ENCODE peak calls at places on chromosomes 6 and 20, in six cellular contexts. R is OCI-LY7, J is cardiac fibroblast, E is transverse colon, N is uterus, Y is IMR-90. G is an unnamed sample.

GRCh38 chr6:141848029-141848890 is 284.5 kb upstream of the GJE1 start:
- DNase-seq in R (no peak), J (peak), E (peak), N (no peak), Y (peak), G (no peak)

GRCh38 chr6:88599561-88599960 is 363.9 kb downstream of the RNGTT start:
- DNase-seq in R (peak), J (no peak), E (peak), N (no peak), Y (no peak), G (no peak)

GRCh38 chr6:6556738-6557503 is 31.6 kb upstream of the LY86 start:
- DNase-seq in R (peak), J (peak), E (peak), N (no peak), Y (peak), G (no peak)

GRCh38 chr6:86856937-86857563 is 80.3 kb upstream of the HTR1E start:
- DNase-seq in R (peak), J (peak), E (peak), N (no peak), Y (peak), G (peak)

GRCh38 chr6:53382421-53382820 is 33.7 kb upstream of the ELOVL5 start:
- DNase-seq in R (no peak), J (no peak), E (no peak), N (no peak), Y (no peak), G (no peak)

GRCh38 chr20:24961384-24962181 is 12.5 kb downstream of the CST7 start:
- DNase-seq in R (no peak), J (no peak), E (no peak), N (no peak), Y (no peak), G (no peak)

GRCh38 chr20:36271639-36272546 is 34.2 kb upstream of the DLGAP4 start:
- DNase-seq in R (no peak), J (no peak), E (no peak), N (no peak), Y (no peak), G (no peak)

GRCh38 chr6:42260972-42261371 is 43.3 kb upstream of the MRPS10 start:
- DNase-seq in R (peak), J (peak), E (peak), N (peak), Y (no peak), G (no peak)

GRCh38 chr6:90065173-90065572 is 170.9 kb downstream of the GJA10 start:
- DNase-seq in R (no peak), J (no peak), E (no peak), N (no peak), Y (no peak), G (no peak)

GRCh38 chr20:43949741-43950618 is 35.3 kb downstream of the TOX2 start:
- DNase-seq in R (peak), J (no peak), E (peak), N (no peak), Y (no peak), G (no peak)

GRCh38 chr20:57167971-57168693 is 98.3 kb downstream of the BMP7 start:
- DNase-seq in R (no peak), J (no peak), E (no peak), N (no peak), Y (no peak), G (no peak)

GRCh38 chr6:87832025-87832825 is 130.2 kb upstream of the AKIRIN2 start:
- DNase-seq in R (peak), J (peak), E (no peak), N (no peak), Y (peak), G (peak)

GRCh38 chr20:39395478-39396291 is 433.5 kb downstream of the DHX35 start:
- DNase-seq in R (no peak), J (no peak), E (no peak), N (no peak), Y (no peak), G (no peak)

GRCh38 chr6:46347669-46348068 is 143.6 kb downstream of the RCAN2 start:
- DNase-seq in R (no peak), J (peak), E (no peak), N (no peak), Y (no peak), G (no peak)

GRCh38 chr6:127484207-127484858 is 25.1 kb upstream of the KIAA0408 start:
- DNase-seq in R (peak), J (peak), E (no peak), N (no peak), Y (peak), G (peak)

GRCh38 chr6:6661684-6662083 is 73.2 kb downstream of the LY86 start:
- DNase-seq in R (no peak), J (peak), E (peak), N (no peak), Y (peak), G (no peak)

GRCh38 chr20:63312268-63312667 is 19.3 kb downstream of the COL20A1 start:
- DNase-seq in R (no peak), J (no peak), E (no peak), N (no peak), Y (no peak), G (no peak)

GRCh38 chr6:68427630-68428029 is 207.5 kb upstream of the ADGRB3 start:
- DNase-seq in R (no peak), J (peak), E (no peak), N (no peak), Y (peak), G (no peak)

GRCh38 chr20:9161308-9161707 is 92.4 kb downstream of the PLCB4 start:
- DNase-seq in R (no peak), J (no peak), E (no peak), N (no peak), Y (no peak), G (no peak)

GRCh38 chr6:136508701-136509387 is 41.4 kb downstream of the MAP7 start:
- DNase-seq in R (no peak), J (no peak), E (no peak), N (no peak), Y (no peak), G (no peak)

GRCh38 chr6:75266716-75267291 is 17.8 kb downstream of the TMEM30A start:
- DNase-seq in R (peak), J (peak), E (no peak), N (no peak), Y (peak), G (peak)

GRCh38 chr20:58150772-58151171 is 77.7 kb downstream of the ANKRD60 start:
- DNase-seq in R (no peak), J (no peak), E (peak), N (no peak), Y (no peak), G (no peak)

GRCh38 chr20:23782366-23782983 is 31.7 kb upstream of the CST1 start:
- DNase-seq in R (peak), J (peak), E (no peak), N (no peak), Y (peak), G (no peak)

GRCh38 chr6:153108320-153108719 is 22.8 kb downstream of the RGS17 start:
- DNase-seq in R (no peak), J (peak), E (no peak), N (no peak), Y (no peak), G (no peak)

GRCh38 chr6:134593887-134594286 is 276.0 kb upstream of the SGK1 start:
- DNase-seq in R (no peak), J (no peak), E (no peak), N (no peak), Y (no peak), G (no peak)

GRCh38 chr20:37386505-37387201 is 40.7 kb downstream of the SRC start:
- DNase-seq in R (no peak), J (no peak), E (no peak), N (no peak), Y (no peak), G (no peak)

GRCh38 chr6:21504790-21505189 is 88.8 kb upstream of the SOX4 start:
- DNase-seq in R (no peak), J (no peak), E (no peak), N (no peak), Y (no peak), G (no peak)

GRCh38 chr6:166423781-166424180 is 41.0 kb upstream of the MPC1 start:
- DNase-seq in R (no peak), J (no peak), E (no peak), N (no peak), Y (no peak), G (no peak)

GRCh38 chr6:128929869-128930268 is 46.9 kb downstream of the LAMA2 start:
- DNase-seq in R (no peak), J (no peak), E (no peak), N (no peak), Y (no peak), G (no peak)

GRCh38 chr20:24648919-24649318 is 179.5 kb downstream of the SYNDIG1 start:
- DNase-seq in R (no peak), J (no peak), E (no peak), N (no peak), Y (no peak), G (no peak)

DNA sequence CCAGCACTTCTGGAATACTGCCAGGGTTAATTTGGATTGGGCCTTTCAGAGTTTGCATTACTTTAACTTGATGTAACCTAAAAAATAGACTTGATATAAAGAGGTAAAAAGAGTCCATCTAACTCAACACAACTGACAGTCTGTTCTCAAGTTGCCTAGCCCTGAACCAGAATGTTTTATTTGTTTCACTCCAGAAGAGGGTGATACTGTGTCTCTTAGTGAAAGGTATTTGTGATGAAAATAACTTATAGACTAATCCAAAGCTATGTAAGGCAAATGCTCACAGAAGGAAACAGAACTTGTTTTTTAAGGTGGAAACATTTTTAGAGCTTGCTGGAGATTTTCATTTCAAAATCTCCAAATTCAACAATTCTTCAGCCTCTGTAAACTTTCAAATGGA is 469.1 kb upstream of the RUNX2 start:
- DNase-seq in R (no peak), J (peak), E (no peak), N (no peak), Y (no peak), G (no peak)
- TF ChIP-seq CTCF in R (no peak), J (peak), E (no peak), N (no peak), Y (no peak), G (no peak)

GRCh38 chr6:96834070-96834469 is 3.2 kb downstream of the GPR63 start:
- DNase-seq in R (no peak), J (no peak), E (no peak), N (no peak), Y (no peak), G (no peak)

GRCh38 chr6:96836579-96837137 is 619 bp downstream of the GPR63 start:
- DNase-seq in R (no peak), J (peak), E (no peak), N (peak), Y (peak), G (no peak)

GRCh38 chr6:96841241-96841824 is 4.1 kb upstream of the GPR63 start:
- DNase-seq in R (no peak), J (no peak), E (no peak), N (no peak), Y (no peak), G (peak)

GRCh38 chr6:96832780-96833179 is 4.5 kb downstream of the GPR63 start:
- DNase-seq in R (no peak), J (no peak), E (no peak), N (no peak), Y (no peak), G (no peak)

GRCh38 chr6:96837138-96837971 is at the start of gene GPR63:
- DNase-seq in R (peak), J (peak), E (peak), N (peak), Y (peak), G (peak)
- TF ChIP-seq CTCF in R (no peak), J (no peak), E (no peak), N (no peak), Y (no peak), G (peak)

GRCh38 chr6:43800746-43801488 is 30.9 kb downstream of the VEGFA start:
- DNase-seq in R (no peak), J (no peak), E (no peak), N (no peak), Y (no peak), G (no peak)
- TF ChIP-seq CTCF in R (peak), J (peak), E (no peak), N (no peak), Y (no peak), G (peak)

GRCh38 chr6:34074064-34074739 is 71.7 kb downstream of the GRM4 start:
- DNase-seq in R (no peak), J (no peak), E (no peak), N (no peak), Y (no peak), G (no peak)
- TF ChIP-seq CTCF in R (no peak), J (no peak), E (no peak), N (no peak), Y (no peak), G (no peak)

GRCh38 chr6:131779304-131779703 is 28.5 kb upstream of the ENPP1 start:
- DNase-seq in R (no peak), J (no peak), E (no peak), N (no peak), Y (no peak), G (no peak)

GRCh38 chr6:131781717-131782116 is 26.1 kb upstream of the ENPP1 start:
- DNase-seq in R (no peak), J (no peak), E (no peak), N (no peak), Y (no peak), G (no peak)

GRCh38 chr6:131780600-131780999 is 27.2 kb upstream of the ENPP1 start:
- DNase-seq in R (no peak), J (no peak), E (no peak), N (no peak), Y (no peak), G (no peak)

GRCh38 chr6:131784561-131784960 is 23.3 kb upstream of the ENPP1 start:
- DNase-seq in R (no peak), J (no peak), E (no peak), N (no peak), Y (no peak), G (no peak)

DNA sequence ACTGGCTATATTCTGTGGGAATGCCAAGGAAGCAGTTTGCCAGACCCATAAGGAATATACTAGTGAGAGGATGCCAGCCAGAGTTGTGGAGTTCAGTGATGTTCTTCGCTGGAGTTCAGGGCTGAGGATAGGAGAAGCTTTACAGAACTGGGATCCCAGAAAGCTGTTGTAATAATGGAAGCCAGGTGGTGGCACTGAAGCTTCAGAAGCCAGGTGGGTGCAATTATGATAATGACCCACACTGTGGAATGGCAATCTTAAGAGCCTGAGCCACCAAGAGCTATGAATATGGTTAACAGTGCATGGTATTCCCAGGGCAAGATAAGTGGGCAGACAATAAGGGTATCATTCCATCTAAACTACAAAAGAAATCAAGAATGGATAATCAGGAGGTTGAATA is 25.1 kb upstream of the ENPP1 start:
- DNase-seq in R (no peak), J (no peak), E (peak), N (no peak), Y (no peak), G (no peak)
- TF ChIP-seq CTCF in R (no peak), J (no peak), E (peak), N (no peak), Y (no peak), G (no peak)

DNA sequence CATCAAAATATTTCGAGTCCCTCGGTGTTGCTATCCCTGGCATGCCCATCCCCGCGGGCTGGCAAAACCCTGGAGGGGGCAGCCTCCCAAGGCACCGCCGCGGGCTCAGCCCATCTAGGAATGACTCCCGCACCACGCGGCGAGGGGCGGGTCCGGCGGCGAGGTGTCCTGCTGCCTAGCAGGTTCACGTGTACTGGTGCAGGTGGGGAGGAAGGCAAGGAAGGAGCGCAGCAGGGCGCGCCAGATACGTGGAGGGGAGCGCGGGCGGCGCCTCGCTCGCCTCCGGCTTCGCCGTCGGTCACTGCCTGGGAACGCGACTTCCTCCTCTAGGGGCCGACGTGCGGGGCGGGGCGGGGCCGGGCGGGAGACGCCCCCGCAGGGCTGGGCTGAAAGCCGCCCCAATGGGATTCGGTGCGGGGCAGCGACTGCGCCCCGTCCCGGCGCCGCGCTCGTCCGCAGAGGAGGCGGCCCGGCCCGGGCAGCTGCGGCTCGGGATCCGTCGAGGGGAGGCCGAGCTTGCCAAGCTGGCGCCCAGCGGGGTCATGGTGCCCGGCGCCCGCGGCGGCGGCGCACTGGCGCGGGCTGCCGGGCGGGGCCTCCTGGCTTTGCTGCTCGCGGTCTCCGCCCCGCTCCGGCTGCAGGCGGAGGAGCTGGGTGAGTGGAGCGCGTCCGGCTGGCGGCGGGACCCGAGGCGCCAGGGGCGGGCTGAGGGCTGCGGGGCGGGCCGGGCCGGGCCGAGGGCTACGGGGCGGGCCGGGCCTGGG is at the start of gene DCBLD1:
- DNase-seq in R (no peak), J (peak), E (peak), N (peak), Y (peak), G (peak)
- TF ChIP-seq CTCF in R (no peak), J (no peak), E (peak), N (no peak), Y (peak), G (peak)

G was measured in HFFc6.